ENCODE peak calls at places on chromosomes 11 and 22, in four cellular contexts. One of them, this sample, is unnamed.

GRCh38 chr11:2881974-2882362 is 3.6 kb downstream of the CDKN1C start:
- DNase-seq in CD4-positive, alpha-beta T cell: no peak
- DNase-seq in HCT116: no peak
- DNase-seq in ovary: no peak
- DNase-seq in this sample: no peak

GRCh38 chr22:27512283-27512761 is 289.2 kb downstream of the MN1 start:
- DNase-seq in CD4-positive, alpha-beta T cell: no peak
- DNase-seq in HCT116: no peak
- DNase-seq in ovary: peak
- DNase-seq in this sample: peak

GRCh38 chr11:119055901-119056300 is 1.1 kb downstream of the HYOU1 start:
- DNase-seq in CD4-positive, alpha-beta T cell: no peak
- DNase-seq in HCT116: peak
- DNase-seq in ovary: no peak
- DNase-seq in this sample: peak

GRCh38 chr11:112795142-112795815 is 165.9 kb upstream of the NCAM1 start:
- DNase-seq in CD4-positive, alpha-beta T cell: no peak
- DNase-seq in HCT116: peak
- DNase-seq in ovary: no peak
- DNase-seq in this sample: peak

GRCh38 chr22:17613280-17613679 is 15.3 kb downstream of the ATP6V1E1 start:
- DNase-seq in CD4-positive, alpha-beta T cell: no peak
- DNase-seq in HCT116: no peak
- DNase-seq in ovary: no peak
- DNase-seq in this sample: no peak

GRCh38 chr11:33976351-33977199 is 75.0 kb upstream of the CAPRIN1 start:
- DNase-seq in CD4-positive, alpha-beta T cell: no peak
- DNase-seq in HCT116: no peak
- DNase-seq in ovary: no peak
- DNase-seq in this sample: no peak

GRCh38 chr11:20368441-20368840 is 4.9 kb downstream of the HTATIP2 start:
- DNase-seq in CD4-positive, alpha-beta T cell: no peak
- DNase-seq in HCT116: no peak
- DNase-seq in ovary: no peak
- DNase-seq in this sample: peak

GRCh38 chr11:93082900-93083299 is 113.4 kb downstream of the MTNR1B start:
- DNase-seq in CD4-positive, alpha-beta T cell: no peak
- DNase-seq in HCT116: no peak
- DNase-seq in ovary: no peak
- DNase-seq in this sample: no peak

GRCh38 chr22:24593810-24594568 is 1.1 kb upstream of the LRRC75B start:
- DNase-seq in CD4-positive, alpha-beta T cell: no peak
- DNase-seq in HCT116: no peak
- DNase-seq in ovary: peak
- DNase-seq in this sample: no peak

GRCh38 chr22:19122752-19123492 is 710 bp upstream of the DGCR2 start:
- DNase-seq in CD4-positive, alpha-beta T cell: no peak
- DNase-seq in HCT116: no peak
- DNase-seq in ovary: no peak
- DNase-seq in this sample: no peak

GRCh38 chr11:27677108-27677507 is 23.1 kb downstream of the BDNF start:
- DNase-seq in CD4-positive, alpha-beta T cell: no peak
- DNase-seq in HCT116: no peak
- DNase-seq in ovary: no peak
- DNase-seq in this sample: no peak

GRCh38 chr11:35105319-35106063 is 33.5 kb upstream of the CD44 start:
- DNase-seq in CD4-positive, alpha-beta T cell: no peak
- DNase-seq in HCT116: no peak
- DNase-seq in ovary: no peak
- DNase-seq in this sample: no peak

GRCh38 chr11:86034710-86035109 is 34.2 kb downstream of the PICALM start:
- DNase-seq in CD4-positive, alpha-beta T cell: no peak
- DNase-seq in HCT116: no peak
- DNase-seq in ovary: no peak
- DNase-seq in this sample: no peak

GRCh38 chr11:32267679-32268187 is 167.6 kb downstream of the WT1 start:
- DNase-seq in CD4-positive, alpha-beta T cell: no peak
- DNase-seq in HCT116: no peak
- DNase-seq in ovary: no peak
- DNase-seq in this sample: no peak

GRCh38 chr11:99037057-99037456 is 16.3 kb downstream of the CNTN5 start:
- DNase-seq in CD4-positive, alpha-beta T cell: no peak
- DNase-seq in HCT116: no peak
- DNase-seq in ovary: no peak
- DNase-seq in this sample: no peak

GRCh38 chr11:102154806-102155205 is 44.6 kb downstream of the YAP1 start:
- DNase-seq in CD4-positive, alpha-beta T cell: no peak
- DNase-seq in HCT116: no peak
- DNase-seq in ovary: no peak
- DNase-seq in this sample: no peak

GRCh38 chr11:115958089-115959000 is 454.1 kb upstream of the CADM1 start:
- DNase-seq in CD4-positive, alpha-beta T cell: no peak
- DNase-seq in HCT116: no peak
- DNase-seq in ovary: no peak
- DNase-seq in this sample: no peak

GRCh38 chr11:92852946-92853345 is 116.5 kb upstream of the MTNR1B start:
- DNase-seq in CD4-positive, alpha-beta T cell: no peak
- DNase-seq in HCT116: no peak
- DNase-seq in ovary: no peak
- DNase-seq in this sample: peak

GRCh38 chr11:28049338-28050216 is 58.4 kb downstream of the KIF18A start:
- DNase-seq in CD4-positive, alpha-beta T cell: no peak
- DNase-seq in HCT116: peak
- DNase-seq in ovary: no peak
- DNase-seq in this sample: peak

GRCh38 chr11:58493676-58494075 is 14.2 kb downstream of the OR5B21 start:
- DNase-seq in CD4-positive, alpha-beta T cell: no peak
- DNase-seq in HCT116: no peak
- DNase-seq in ovary: no peak
- DNase-seq in this sample: peak

GRCh38 chr11:122656631-122657101 is 1.1 kb downstream of the UBASH3B start:
- DNase-seq in CD4-positive, alpha-beta T cell: no peak
- DNase-seq in HCT116: no peak
- DNase-seq in ovary: no peak
- DNase-seq in this sample: peak

GRCh38 chr11:29272019-29272654 is 744.7 kb downstream of the KCNA4 start:
- DNase-seq in CD4-positive, alpha-beta T cell: no peak
- DNase-seq in HCT116: peak
- DNase-seq in ovary: no peak
- DNase-seq in this sample: peak

GRCh38 chr22:19853879-19854777 is 546 bp downstream of the GNB1L start:
- DNase-seq in CD4-positive, alpha-beta T cell: no peak
- DNase-seq in HCT116: peak
- DNase-seq in ovary: peak
- DNase-seq in this sample: no peak

GRCh38 chr11:28017816-28018215 is 90.1 kb downstream of the KIF18A start:
- DNase-seq in CD4-positive, alpha-beta T cell: no peak
- DNase-seq in HCT116: no peak
- DNase-seq in ovary: no peak
- DNase-seq in this sample: no peak

GRCh38 chr11:14414470-14415461 is 55.8 kb upstream of the RRAS2 start:
- DNase-seq in CD4-positive, alpha-beta T cell: peak
- DNase-seq in HCT116: no peak
- DNase-seq in ovary: no peak
- DNase-seq in this sample: no peak
- TF ChIP-seq CTCF in CD4-positive, alpha-beta T cell: no peak
- TF ChIP-seq CTCF in HCT116: peak
- TF ChIP-seq CTCF in ovary: no peak
- TF ChIP-seq CTCF in this sample: no peak

DNA sequence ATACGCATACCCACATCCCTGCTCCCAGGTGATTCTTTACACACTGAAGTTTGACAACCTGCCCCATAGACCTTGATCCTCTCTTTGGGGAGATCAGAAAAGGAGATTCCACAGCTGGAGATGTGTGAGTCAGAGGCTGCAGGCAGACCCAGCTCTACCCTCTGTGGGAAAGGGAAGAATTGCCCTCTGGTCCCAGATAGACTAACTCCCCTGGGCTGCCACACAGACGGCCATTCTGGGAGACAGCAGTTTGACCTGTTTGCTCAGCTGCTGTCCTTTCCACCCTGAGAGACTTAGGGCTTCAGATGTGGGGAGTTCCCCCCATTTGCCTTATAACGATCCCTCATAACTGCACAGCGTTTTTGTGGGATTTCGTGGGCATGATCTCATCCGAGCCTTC is 14.0 kb downstream of the FAM83F start:
- DNase-seq in CD4-positive, alpha-beta T cell: no peak
- DNase-seq in HCT116: no peak
- DNase-seq in ovary: no peak
- DNase-seq in this sample: no peak
- H3K27ac ChIP-seq in CD4-positive, alpha-beta T cell: no peak
- H3K27ac ChIP-seq in HCT116: no peak
- H3K27ac ChIP-seq in ovary: no peak
- H3K27ac ChIP-seq in this sample: peak

GRCh38 chr11:46393231-46393616 is 1.6 kb upstream of the CHRM4 start:
- DNase-seq in CD4-positive, alpha-beta T cell: no peak
- DNase-seq in HCT116: no peak
- DNase-seq in ovary: no peak
- DNase-seq in this sample: no peak

GRCh38 chr11:46392421-46393230 is 1.1 kb upstream of the CHRM4 start:
- DNase-seq in CD4-positive, alpha-beta T cell: peak
- DNase-seq in HCT116: no peak
- DNase-seq in ovary: peak
- DNase-seq in this sample: peak

GRCh38 chr11:46391186-46391577 is 394 bp downstream of the CHRM4 start:
- DNase-seq in CD4-positive, alpha-beta T cell: no peak
- DNase-seq in HCT116: no peak
- DNase-seq in ovary: no peak
- DNase-seq in this sample: no peak

GRCh38 chr11:46390331-46391171 is 1.0 kb downstream of the CHRM4 start:
- DNase-seq in CD4-positive, alpha-beta T cell: no peak
- DNase-seq in HCT116: no peak
- DNase-seq in ovary: no peak
- DNase-seq in this sample: no peak

DNA sequence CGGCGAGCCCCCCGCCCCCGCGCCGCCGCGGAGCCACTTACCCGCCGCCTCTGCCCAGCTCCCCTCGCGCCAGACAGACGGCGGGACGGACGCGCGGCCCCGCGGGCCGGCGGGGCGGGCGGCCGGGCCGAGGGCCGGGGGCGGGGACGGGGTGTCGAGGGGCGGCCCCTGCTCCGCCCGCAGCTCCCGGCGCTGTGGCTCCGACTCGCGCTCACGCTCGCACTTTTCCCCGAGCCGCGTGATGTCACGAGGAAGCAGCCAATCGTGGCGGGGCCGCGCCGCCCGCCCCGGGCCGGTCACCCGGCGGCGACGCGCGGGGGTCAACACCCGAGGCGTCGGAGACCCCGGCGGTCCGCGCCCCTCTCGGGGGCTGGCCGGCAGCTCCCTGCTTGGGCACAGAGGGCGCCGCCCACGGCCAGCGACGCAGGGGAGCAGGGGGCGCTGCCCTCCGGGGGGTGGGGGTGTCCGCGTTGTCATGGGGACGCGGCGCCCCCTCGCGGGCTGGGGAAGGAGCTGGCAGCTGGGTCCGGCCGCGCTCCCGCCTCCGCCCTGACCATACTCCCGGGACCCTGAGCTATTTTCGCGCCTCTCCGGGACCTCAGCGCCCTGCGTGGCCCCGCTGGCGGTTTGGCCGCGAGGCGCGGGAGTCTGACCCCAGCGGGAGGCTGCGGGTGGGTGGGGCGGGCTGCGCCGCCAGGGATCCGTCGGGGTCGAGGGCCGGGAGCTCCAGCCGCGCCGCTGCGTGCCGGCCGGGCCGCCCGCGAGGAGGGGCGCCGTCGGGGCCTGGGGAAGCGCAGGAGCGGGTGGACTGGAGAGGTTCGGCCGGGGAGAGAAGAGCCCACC is at the start of gene CHRM4:
- DNase-seq in CD4-positive, alpha-beta T cell: no peak
- DNase-seq in HCT116: no peak
- DNase-seq in ovary: no peak
- DNase-seq in this sample: peak
- TF ChIP-seq CTCF in CD4-positive, alpha-beta T cell: no peak
- TF ChIP-seq CTCF in HCT116: peak
- TF ChIP-seq CTCF in ovary: no peak
- TF ChIP-seq CTCF in this sample: peak

GRCh38 chr11:65928667-65929066 is 9.4 kb downstream of the DRAP1 start:
- DNase-seq in CD4-positive, alpha-beta T cell: no peak
- DNase-seq in HCT116: no peak
- DNase-seq in ovary: no peak
- DNase-seq in this sample: no peak
- H3K27ac ChIP-seq in CD4-positive, alpha-beta T cell: peak
- H3K27ac ChIP-seq in HCT116: no peak
- H3K27ac ChIP-seq in ovary: no peak
- H3K27ac ChIP-seq in this sample: no peak

GRCh38 chr22:30212363-30212995 is 34.1 kb downstream of the LIF start:
- DNase-seq in CD4-positive, alpha-beta T cell: no peak
- DNase-seq in HCT116: peak
- DNase-seq in ovary: peak
- DNase-seq in this sample: peak
- TF ChIP-seq CTCF in CD4-positive, alpha-beta T cell: no peak
- TF ChIP-seq CTCF in HCT116: peak
- TF ChIP-seq CTCF in ovary: no peak
- TF ChIP-seq CTCF in this sample: no peak

GRCh38 chr11:36231300-36231699 is 57.9 kb downstream of the COMMD9 start:
- DNase-seq in CD4-positive, alpha-beta T cell: no peak
- DNase-seq in HCT116: no peak
- DNase-seq in ovary: no peak
- DNase-seq in this sample: no peak
- H3K27ac ChIP-seq in CD4-positive, alpha-beta T cell: no peak
- H3K27ac ChIP-seq in HCT116: peak
- H3K27ac ChIP-seq in ovary: no peak
- H3K27ac ChIP-seq in this sample: no peak

DNA sequence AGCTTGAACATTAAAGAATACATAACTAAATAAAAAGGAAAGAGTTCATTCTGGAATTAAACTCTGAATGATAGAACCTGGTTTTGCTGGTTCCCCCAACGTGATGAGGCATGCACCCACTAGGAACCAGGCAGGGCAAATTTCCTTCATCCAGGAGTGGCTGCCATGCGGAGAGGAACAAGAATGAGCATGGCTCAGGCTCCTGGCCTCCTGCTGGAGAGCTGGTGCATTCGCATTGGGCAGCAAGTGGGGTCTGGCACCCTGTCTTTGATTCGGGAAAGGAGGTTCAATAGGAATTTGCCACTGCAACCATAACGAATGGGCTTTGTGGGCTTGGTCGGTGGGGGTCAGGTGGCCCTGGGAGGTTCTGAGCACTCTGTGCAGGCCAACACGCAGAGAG is 169.8 kb upstream of the TENM4 start:
- DNase-seq in CD4-positive, alpha-beta T cell: no peak
- DNase-seq in HCT116: no peak
- DNase-seq in ovary: no peak
- DNase-seq in this sample: no peak
- TF ChIP-seq CTCF in CD4-positive, alpha-beta T cell: no peak
- TF ChIP-seq CTCF in HCT116: no peak
- TF ChIP-seq CTCF in ovary: no peak
- TF ChIP-seq CTCF in this sample: no peak

GRCh38 chr11:126370016-126370415 is 14.5 kb downstream of the ST3GAL4 start:
- DNase-seq in CD4-positive, alpha-beta T cell: no peak
- DNase-seq in HCT116: no peak
- DNase-seq in ovary: no peak
- DNase-seq in this sample: no peak

GRCh38 chr11:126362879-126363655 is 7.6 kb downstream of the ST3GAL4 start:
- DNase-seq in CD4-positive, alpha-beta T cell: no peak
- DNase-seq in HCT116: no peak
- DNase-seq in ovary: no peak
- DNase-seq in this sample: no peak

GRCh38 chr11:126363706-126364245 is 8.3 kb downstream of the ST3GAL4 start:
- DNase-seq in CD4-positive, alpha-beta T cell: no peak
- DNase-seq in HCT116: no peak
- DNase-seq in ovary: no peak
- DNase-seq in this sample: no peak

GRCh38 chr11:126361400-126361799 is 5.9 kb downstream of the ST3GAL4 start:
- DNase-seq in CD4-positive, alpha-beta T cell: no peak
- DNase-seq in HCT116: no peak
- DNase-seq in ovary: peak
- DNase-seq in this sample: no peak

GRCh38 chr11:126366064-126366822 is 10.8 kb downstream of the ST3GAL4 start:
- DNase-seq in CD4-positive, alpha-beta T cell: no peak
- DNase-seq in HCT116: no peak
- DNase-seq in ovary: peak
- DNase-seq in this sample: no peak
- H3K27ac ChIP-seq in CD4-positive, alpha-beta T cell: no peak
- H3K27ac ChIP-seq in HCT116: no peak
- H3K27ac ChIP-seq in ovary: peak
- H3K27ac ChIP-seq in this sample: peak